ENCODE peak calls at places on chromosomes 16 and 17, in four cellular contexts. F is HCT116, O is fibroblast of lung, N is adipocyte. Y is an unnamed sample.

GRCh38 chr17:43021739-43022512 is at the start of gene VAT1:
- DNase-seq in F (peak), O (peak), N (peak), Y (peak)

GRCh38 chr17:49565948-49566491 is 9.7 kb upstream of the NXPH3 start:
- DNase-seq in F (no peak), O (peak), N (peak), Y (no peak)

GRCh38 chr17:17874478-17874877 is 37.7 kb upstream of the SREBF1 start:
- DNase-seq in F (no peak), O (peak), N (peak), Y (no peak)

GRCh38 chr17:17050346-17051345 is 8.4 kb downstream of the MPRIP start:
- DNase-seq in F (no peak), O (no peak), N (no peak), Y (no peak)

GRCh38 chr17:2902546-2902945 is 106.3 kb downstream of the RAP1GAP2 start:
- DNase-seq in F (no peak), O (no peak), N (no peak), Y (no peak)

GRCh38 chr17:59415397-59415796 is 83.9 kb downstream of the YPEL2 start:
- DNase-seq in F (no peak), O (no peak), N (no peak), Y (no peak)

GRCh38 chr17:43720311-43721060 is 38.1 kb downstream of the SOST start:
- DNase-seq in F (no peak), O (peak), N (peak), Y (peak)

GRCh38 chr17:70808596-70808995 is 639.3 kb downstream of the KCNJ2 start:
- DNase-seq in F (peak), O (no peak), N (no peak), Y (no peak)

GRCh38 chr16:29663020-29663828 is at the start of gene SPN:
- DNase-seq in F (no peak), O (no peak), N (no peak), Y (no peak)

GRCh38 chr17:31596382-31597323 is 205.2 kb downstream of the RAB11FIP4 start:
- DNase-seq in F (peak), O (peak), N (peak), Y (peak)

GRCh38 chr17:67700037-67700436 is 17.7 kb upstream of the NOL11 start:
- DNase-seq in F (no peak), O (no peak), N (no peak), Y (no peak)

GRCh38 chr17:4204190-4204589 is 59.6 kb downstream of the ANKFY1 start:
- DNase-seq in F (no peak), O (peak), N (no peak), Y (no peak)

GRCh38 chr17:83055911-83056582 is 23.4 kb upstream of the METRNL start:
- DNase-seq in F (no peak), O (peak), N (peak), Y (no peak)

GRCh38 chr16:53893731-53894435 is 189.9 kb downstream of the FTO start:
- DNase-seq in F (no peak), O (peak), N (peak), Y (peak)

GRCh38 chr17:71168083-71168741 is 952.6 kb upstream of the SOX9 start:
- DNase-seq in F (no peak), O (no peak), N (no peak), Y (no peak)

GRCh38 chr16:23944381-23944780 is 108.6 kb downstream of the PRKCB start:
- DNase-seq in F (no peak), O (no peak), N (no peak), Y (no peak)

GRCh38 chr17:32609085-32609484 is 122.3 kb downstream of the CDK5R1 start:
- DNase-seq in F (peak), O (peak), N (no peak), Y (peak)

GRCh38 chr17:72294487-72294893 is 173.7 kb downstream of the SOX9 start:
- DNase-seq in F (no peak), O (no peak), N (no peak), Y (no peak)

GRCh38 chr16:27108826-27109665 is 42.3 kb downstream of the C16orf82 start:
- DNase-seq in F (no peak), O (no peak), N (no peak), Y (no peak)

GRCh38 chr16:27111486-27111885 is 44.8 kb downstream of the C16orf82 start:
- DNase-seq in F (no peak), O (no peak), N (no peak), Y (no peak)

GRCh38 chr16:27108051-27108770 is 41.5 kb downstream of the C16orf82 start:
- DNase-seq in F (no peak), O (no peak), N (no peak), Y (no peak)

GRCh38 chr16:27110524-27110896 is 43.8 kb downstream of the C16orf82 start:
- DNase-seq in F (no peak), O (no peak), N (no peak), Y (no peak)

DNA sequence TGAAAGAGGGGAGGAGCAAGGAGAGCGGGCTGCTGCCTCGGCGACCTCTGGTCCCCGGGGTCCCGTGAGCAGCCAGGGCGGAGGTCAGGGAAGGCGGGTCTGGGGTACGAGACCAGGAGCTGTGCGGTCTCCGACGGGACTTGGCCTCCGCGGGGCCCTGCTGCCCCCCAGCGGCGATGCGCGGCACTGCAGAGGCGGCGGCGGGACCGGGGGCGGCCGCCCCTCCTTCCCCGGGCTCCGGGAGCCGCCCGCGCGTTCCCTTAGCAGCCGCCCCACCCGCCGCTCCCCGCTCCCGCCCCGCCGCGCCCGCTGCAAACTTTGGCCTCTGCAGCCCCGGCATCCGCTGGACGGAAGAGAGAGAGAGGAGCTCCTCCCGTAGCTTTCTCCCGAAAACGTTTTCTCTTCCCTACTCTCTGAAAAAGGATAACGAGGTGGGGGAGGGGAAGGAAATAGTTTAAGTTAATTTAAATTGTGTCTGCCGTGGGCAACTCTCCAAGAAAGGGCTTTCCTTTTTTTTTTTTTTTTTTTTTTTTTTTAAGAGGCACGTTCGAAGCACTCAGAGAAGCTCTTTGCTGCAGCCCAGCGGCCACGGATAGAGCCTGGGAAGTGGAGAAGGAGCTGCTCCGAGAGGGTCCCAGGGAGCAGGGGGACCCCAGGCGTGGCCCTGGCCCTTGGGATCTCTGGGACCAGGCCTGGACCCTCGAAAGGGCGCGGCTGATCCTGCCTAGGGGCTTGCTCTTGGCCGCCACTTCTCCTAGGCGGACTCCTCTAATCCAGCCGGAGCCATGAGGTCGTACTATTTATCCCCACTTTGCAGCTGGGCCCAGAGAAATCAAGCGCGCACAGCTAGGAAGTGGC is 43.2 kb downstream of the C16orf82 start:
- DNase-seq in F (no peak), O (peak), N (peak), Y (peak)
- H3K9ac ChIP-seq in F (no peak), O (peak), N (peak), Y (peak)

DNA sequence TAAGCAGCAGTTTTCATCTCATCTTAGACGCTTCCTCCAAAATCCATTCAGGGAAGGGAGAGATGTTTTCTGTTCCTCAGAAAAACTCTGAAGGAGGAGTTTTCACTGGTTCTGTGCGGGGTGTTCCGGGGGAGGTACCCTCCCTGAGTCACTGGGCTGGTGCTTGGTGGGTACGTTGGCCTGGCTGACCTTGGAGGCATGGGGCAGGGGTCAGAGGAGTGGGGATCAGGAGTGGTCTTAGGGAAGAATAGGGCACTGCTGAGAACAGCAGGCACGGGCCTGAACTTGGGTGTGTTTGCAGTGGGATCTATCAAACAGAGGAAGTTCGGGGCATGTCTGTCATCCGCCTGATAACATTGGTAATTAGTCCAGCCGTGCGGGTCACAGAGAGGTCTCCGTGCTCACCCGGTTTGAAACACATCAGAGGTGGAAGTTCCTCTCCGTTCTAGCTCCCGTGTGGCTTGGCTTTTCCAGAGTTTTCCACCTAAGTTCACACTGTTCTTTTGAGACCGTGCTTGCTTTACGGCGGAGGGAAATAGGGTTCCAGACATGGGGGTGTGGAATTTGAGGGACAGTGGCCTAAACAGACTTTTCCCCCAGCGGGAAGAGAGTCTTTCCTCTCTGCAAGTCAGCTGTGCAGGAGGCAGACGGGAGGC is 59.7 kb upstream of the CIBAR2 start:
- DNase-seq in F (no peak), O (no peak), N (peak), Y (no peak)
- H3K4me3 ChIP-seq in F (no peak), O (peak), N (peak), Y (peak)

GRCh38 chr16:27226476-27226875 is 23.1 kb downstream of the KDM8 start:
- DNase-seq in F (no peak), O (no peak), N (no peak), Y (peak)

GRCh38 chr16:27229891-27230470 is 26.7 kb downstream of the KDM8 start:
- DNase-seq in F (no peak), O (no peak), N (no peak), Y (no peak)

GRCh38 chr16:27226976-27227705 is 23.8 kb downstream of the KDM8 start:
- DNase-seq in F (no peak), O (no peak), N (no peak), Y (no peak)

GRCh38 chr16:27228621-27229501 is 25.5 kb downstream of the KDM8 start:
- DNase-seq in F (no peak), O (no peak), N (no peak), Y (no peak)

GRCh38 chr16:27228036-27228435 is 24.7 kb downstream of the KDM8 start:
- DNase-seq in F (no peak), O (no peak), N (no peak), Y (no peak)
- H3K9ac ChIP-seq in F (no peak), O (no peak), N (no peak), Y (no peak)

DNA sequence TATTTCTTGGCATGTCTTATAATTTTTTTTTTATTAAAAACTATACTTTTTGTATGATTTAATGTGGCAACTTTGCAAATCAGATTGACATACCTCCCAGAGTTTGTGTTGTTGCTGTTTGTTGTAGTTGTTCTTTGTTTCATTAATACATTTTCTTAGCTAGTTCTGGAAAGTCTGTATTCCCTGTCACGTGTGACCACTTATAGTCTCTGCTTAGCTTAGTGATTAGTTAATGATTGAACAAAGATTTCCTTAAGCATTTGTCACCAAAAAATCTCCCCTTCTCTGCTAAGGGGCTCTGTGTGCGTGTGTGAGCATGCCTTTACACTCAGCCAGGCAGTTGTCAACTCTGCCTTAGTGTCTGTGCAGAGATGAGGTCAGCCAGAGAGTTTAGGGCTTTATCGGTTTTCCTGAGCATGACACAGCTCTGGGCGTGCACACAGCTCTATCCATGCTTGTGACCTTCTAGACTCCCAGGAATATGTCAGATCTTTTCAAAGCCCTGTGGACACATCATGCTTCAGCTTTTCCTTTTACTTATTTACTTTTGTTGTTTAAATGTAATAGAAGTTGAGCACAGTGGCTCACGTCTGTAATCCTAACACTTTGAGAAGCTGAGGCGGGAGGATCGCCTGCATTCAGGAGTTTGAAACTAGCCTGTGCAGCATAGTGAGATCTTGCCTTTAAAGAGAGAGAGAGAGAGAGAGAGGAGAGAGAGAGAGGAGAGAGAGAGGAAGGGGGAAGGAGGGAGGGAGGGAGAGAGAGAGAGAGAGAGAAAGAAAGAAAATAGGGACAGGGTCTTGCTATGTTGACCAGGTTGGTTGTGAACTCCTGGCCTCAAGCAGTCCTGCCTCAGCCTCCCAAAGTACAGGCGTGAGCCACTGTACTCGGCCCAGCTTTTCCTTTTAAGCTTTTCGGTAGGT is 21.9 kb downstream of the DNAI2 start:
- DNase-seq in F (no peak), O (peak), N (no peak), Y (no peak)
- H3K4me3 ChIP-seq in F (no peak), O (no peak), N (no peak), Y (no peak)

GRCh38 chr17:80793851-80794267 is 197.8 kb upstream of the CHMP6 start:
- DNase-seq in F (no peak), O (peak), N (peak), Y (no peak)

GRCh38 chr17:80796430-80796861 is 195.2 kb upstream of the CHMP6 start:
- DNase-seq in F (no peak), O (no peak), N (no peak), Y (no peak)

GRCh38 chr17:80795090-80795609 is 196.5 kb upstream of the CHMP6 start:
- DNase-seq in F (no peak), O (no peak), N (no peak), Y (no peak)

GRCh38 chr17:80794281-80795089 is 197.2 kb upstream of the CHMP6 start:
- DNase-seq in F (no peak), O (no peak), N (no peak), Y (no peak)

GRCh38 chr17:80795737-80796136 is 195.9 kb upstream of the CHMP6 start:
- DNase-seq in F (no peak), O (peak), N (no peak), Y (no peak)
- H3K9ac ChIP-seq in F (no peak), O (no peak), N (no peak), Y (no peak)

DNA sequence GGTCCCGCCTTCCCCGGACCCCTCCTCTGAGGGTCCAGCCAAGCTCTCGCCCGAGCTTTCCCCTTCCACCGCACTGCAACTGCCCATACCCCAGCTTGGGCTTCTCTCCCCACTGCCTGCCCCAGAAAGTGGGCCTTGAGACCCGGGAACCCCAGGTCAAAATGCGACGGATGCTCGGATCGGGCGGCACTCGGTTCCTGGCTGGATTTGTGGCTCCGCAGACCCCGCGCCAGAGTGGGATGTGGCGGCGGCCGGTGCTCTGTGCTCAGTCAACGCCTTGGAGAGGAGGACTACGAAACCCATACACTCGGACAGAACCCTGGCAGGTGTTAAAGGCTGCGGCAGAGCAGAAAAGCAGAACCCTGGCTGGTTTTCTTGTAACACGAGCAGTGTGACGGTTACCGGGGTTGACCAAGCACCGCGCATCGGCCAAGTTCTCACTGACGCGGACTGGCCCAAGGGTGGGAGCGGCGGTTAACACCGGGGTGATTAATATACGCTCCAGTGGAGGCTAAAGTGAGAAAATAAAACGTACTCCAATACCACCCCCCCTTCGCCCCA is 885 bp upstream of the SLFN13 start:
- DNase-seq in F (no peak), O (peak), N (no peak), Y (no peak)
- H3K4me3 ChIP-seq in F (no peak), O (no peak), N (peak), Y (peak)

GRCh38 chr17:46833840-46834208 is 15.3 kb upstream of the WNT3 start:
- DNase-seq in F (no peak), O (no peak), N (no peak), Y (no peak)
- H3K9ac ChIP-seq in F (no peak), O (no peak), N (peak), Y (no peak)

GRCh38 chr17:76584427-76585047 is 1.1 kb downstream of the ST6GALNAC2 start:
- DNase-seq in F (no peak), O (peak), N (no peak), Y (no peak)
- H3K4me3 ChIP-seq in F (peak), O (peak), N (peak), Y (peak)

GRCh38 chr16:56990407-56991286 is 1.3 kb downstream of the NLRC5 start:
- DNase-seq in F (no peak), O (no peak), N (no peak), Y (no peak)
- H3K9ac ChIP-seq in F (peak), O (no peak), N (peak), Y (peak)